ENCODE peak calls at places on chromosomes 12 and 14, in four cellular contexts. M, H, Y and E are unnamed samples.

GRCh38 chr12:82952946-82953345 is 266.2 kb downstream of the TMTC2 start:
- DNase-seq in M (no peak), H (peak; percentile 20), Y (no peak), E (no peak)

GRCh38 chr12:104669057-104669770 is 212.5 kb downstream of the CHST11 start:
- DNase-seq in Y (no peak), M (no peak), H (no peak), E (no peak)

GRCh38 chr12:117226505-117226904 is 36.2 kb upstream of the FBXO21 start:
- DNase-seq in Y (no peak), H (no peak), M (no peak), E (no peak)

GRCh38 chr14:66140213-66140918 is 345.8 kb upstream of the CCDC196 start:
- DNase-seq in H (peak; percentile 30), Y (no peak), M (no peak), E (no peak)

GRCh38 chr12:10361084-10361483 is 28.8 kb downstream of the KLRK1 start:
- DNase-seq in M (no peak), Y (peak; percentile 29), H (no peak), E (peak; percentile 86)

GRCh38 chr12:51868821-51869489 is 18.9 kb upstream of the ANKRD33 start:
- DNase-seq in M (no peak), Y (no peak), H (no peak), E (no peak)

GRCh38 chr12:131911851-131912525 is 17.1 kb upstream of the PUS1 start:
- DNase-seq in M (no peak), H (no peak), Y (no peak), E (no peak)

GRCh38 chr12:42608196-42608825 is 18.8 kb upstream of the PRICKLE1 start:
- DNase-seq in Y (no peak), H (no peak), M (no peak), E (no peak)

GRCh38 chr14:102250636-102251035 is 54.3 kb downstream of the MOK start:
- DNase-seq in H (no peak), M (no peak), Y (no peak), E (no peak)

GRCh38 chr12:57048423-57048822 is 1.5 kb downstream of the MYO1A start:
- DNase-seq in H (no peak), Y (no peak), M (no peak), E (no peak)

GRCh38 chr12:124279846-124280360 is 15.0 kb upstream of the RFLNA start:
- DNase-seq in M (no peak), H (no peak), Y (no peak), E (no peak)

GRCh38 chr12:62657363-62657632 is 190.7 kb downstream of the MON2 start:
- DNase-seq in H (no peak), M (no peak), Y (no peak), E (no peak)

GRCh38 chr12:92546826-92547348 is 155.9 kb upstream of the PLEKHG7 start:
- DNase-seq in H (no peak), Y (no peak), M (no peak), E (no peak)

GRCh38 chr12:100443434-100443833 is 30.2 kb upstream of the NR1H4 start:
- DNase-seq in M (no peak), H (no peak), Y (no peak), E (no peak)

GRCh38 chr12:121391619-121392324 is 8.1 kb upstream of the RNF34 start:
- DNase-seq in Y (no peak), M (no peak), H (peak; percentile 53), E (no peak)

GRCh38 chr12:42162198-42162597 is 17.5 kb upstream of the GXYLT1 start:
- DNase-seq in Y (no peak), M (no peak), H (no peak), E (no peak)

GRCh38 chr14:64929003-64929337 is 13.6 kb downstream of the GPX2 start:
- DNase-seq in M (no peak), Y (no peak), H (no peak), E (no peak)

GRCh38 chr14:68660495-68660894 is 132.4 kb downstream of the ZFP36L1 start:
- DNase-seq in Y (no peak), H (no peak), M (no peak), E (no peak)

GRCh38 chr12:123131879-123132402 is 18.9 kb downstream of the PITPNM2 start:
- DNase-seq in H (no peak), M (no peak), Y (no peak), E (no peak)

GRCh38 chr14:92215579-92215978 is 93.8 kb downstream of the CPSF2 start:
- DNase-seq in Y (no peak), H (no peak), M (no peak), E (no peak)

GRCh38 chr12:96069511-96070231 is 34.3 kb upstream of the LTA4H start:
- DNase-seq in Y (no peak), H (no peak), M (no peak), E (no peak)

GRCh38 chr14:86675059-86675458 is 1145.1 kb downstream of the FLRT2 start:
- DNase-seq in Y (no peak), M (no peak), H (no peak), E (no peak)

GRCh38 chr12:24929953-24930352 is 18.9 kb downstream of the BCAT1 start:
- DNase-seq in M (no peak), H (no peak), Y (no peak), E (no peak)

GRCh38 chr14:78228702-78229327 is 58.6 kb downstream of the NRXN3 start:
- DNase-seq in Y (no peak), M (no peak), H (no peak), E (no peak)

GRCh38 chr12:101566318-101566717 is 28.5 kb upstream of the MYBPC1 start:
- DNase-seq in Y (peak; percentile 83), M (peak; percentile 16), H (no peak), E (peak; percentile 63)

GRCh38 chr14:103724116-103724515 is 8.5 kb downstream of the ZFYVE21 start:
- DNase-seq in M (no peak), Y (no peak), H (no peak), E (no peak)

GRCh38 chr12:96246926-96247566 is 52.9 kb downstream of the ELK3 start:
- DNase-seq in H (no peak), M (no peak), Y (no peak), E (no peak)

GRCh38 chr14:75452324-75452723 is 24.5 kb downstream of the JDP2 start:
- DNase-seq in Y (no peak), H (no peak), M (no peak), E (no peak)

GRCh38 chr14:75450381-75451276 is 22.8 kb downstream of the JDP2 start:
- DNase-seq in M (peak; percentile 61), H (no peak), Y (no peak), E (no peak)

GRCh38 chr14:75453817-75454434 is 26.1 kb downstream of the JDP2 start:
- DNase-seq in H (peak; percentile 61), Y (no peak), M (no peak), E (no peak)

GRCh38 chr14:75454963-75455546 is 27.2 kb downstream of the JDP2 start:
- DNase-seq in H (no peak), M (peak; percentile 15), Y (no peak), E (no peak)

GRCh38 chr14:75452900-75453816 is 25.3 kb downstream of the JDP2 start:
- DNase-seq in M (peak; percentile 86), Y (peak; percentile 92), H (no peak), E (peak; percentile 86)
- H3K9ac ChIP-seq in M (peak overlapping the region; percentile 67), Y (peak overlapping the region; percentile 67), H (no peak overlapping the region), E (peak overlapping the region; percentile 76)

GRCh38 chr12:116135209-116135930 is 142.1 kb downstream of the MED13L start:
- DNase-seq in Y (no peak), M (peak; percentile 28), H (no peak), E (no peak)
- TF ChIP-seq SUZ12 in Y (no peak), M (no peak), H (no peak), E (no peak)

DNA sequence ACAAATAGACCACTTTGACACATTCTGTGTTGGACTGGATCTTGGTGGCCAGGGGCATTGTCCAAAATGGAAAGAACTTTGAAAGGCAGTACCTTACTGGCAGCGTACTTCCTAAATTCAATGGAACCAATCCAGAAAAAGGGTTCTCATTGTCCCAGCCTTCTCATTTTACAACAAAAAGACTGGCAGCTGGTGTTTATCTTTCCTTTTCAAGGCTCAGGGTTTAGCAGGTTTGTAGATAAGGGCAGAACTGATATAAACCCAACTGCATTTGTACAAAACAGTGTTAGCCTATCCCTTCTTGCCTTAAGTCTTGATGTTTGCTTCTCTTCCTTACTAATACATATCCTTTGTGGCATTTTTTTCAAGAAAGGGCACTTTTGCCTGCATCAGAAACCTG is 7.7 kb downstream of the THAP2 start:
- DNase-seq in M (no peak), Y (no peak), H (no peak), E (no peak)
- TF ChIP-seq ZNF274 in M (no peak), Y (no peak), H (no peak), E (no peak)

DNA sequence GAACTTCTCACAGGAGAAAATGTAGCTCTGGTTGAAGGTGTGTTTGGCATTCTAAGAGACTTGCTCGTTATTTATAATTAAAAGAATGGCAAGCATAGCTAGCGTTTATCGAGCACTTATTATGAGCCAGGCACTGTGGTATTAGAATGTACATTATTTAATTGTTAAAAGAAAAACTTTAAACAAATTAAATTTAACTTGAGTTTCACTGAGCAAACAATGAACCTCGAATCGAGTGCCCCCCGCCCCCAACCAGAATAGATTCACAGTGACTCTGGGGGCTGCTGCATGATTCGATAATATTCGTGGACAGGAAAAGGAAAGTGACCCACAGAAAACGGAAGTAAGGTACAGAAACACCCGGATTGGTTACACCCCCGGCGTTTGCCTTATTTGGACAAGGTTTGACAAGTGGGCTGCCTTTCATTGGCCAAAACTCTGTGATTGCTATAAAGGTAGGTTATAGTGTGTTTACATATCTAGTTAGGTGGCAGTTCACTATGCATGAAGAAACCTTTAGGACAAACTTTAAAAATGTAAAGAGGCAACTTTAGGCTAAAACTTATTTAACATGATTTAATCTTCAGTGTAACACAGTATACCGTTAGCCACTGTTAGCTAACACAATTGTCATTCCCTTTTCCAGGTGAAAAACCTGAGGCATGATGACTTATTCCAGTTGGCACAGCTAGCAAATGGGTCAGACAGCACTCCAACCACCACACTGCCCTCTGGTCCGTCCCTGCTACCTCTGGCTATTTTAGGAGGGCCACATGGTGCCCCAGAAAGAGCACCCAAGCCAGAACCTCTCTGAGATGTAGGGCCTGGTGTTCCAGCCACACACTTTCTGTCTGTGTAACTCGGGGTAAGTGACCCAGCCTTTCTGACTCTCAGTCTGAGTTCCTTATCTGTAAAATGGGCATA is 7.1 kb downstream of the SCNN1A start:
- DNase-seq in M (no peak), Y (no peak), H (no peak), E (no peak)
- H3K9ac ChIP-seq in M (no peak overlapping the region), Y (no peak overlapping the region), H (no peak overlapping the region), E (no peak overlapping the region)